ENCODE peak calls at places on chromosomes 7 and 10, in eight cellular contexts. One of them, this sample, is unnamed.

GRCh38 chr7:105652359-105652993 is 71.2 kb upstream of the EFCAB10 start:
- DNase-seq in GM12892: peak
- DNase-seq in transverse colon: peak
- DNase-seq in stomach: peak
- DNase-seq in right lobe of liver: peak
- DNase-seq in testis: peak
- DNase-seq in H54: peak
- DNase-seq in spleen: peak
- DNase-seq in this sample: peak

GRCh38 chr10:85967594-85967993 is 399.0 kb downstream of the GRID1 start:
- DNase-seq in GM12892: no peak
- DNase-seq in transverse colon: no peak
- DNase-seq in stomach: no peak
- DNase-seq in right lobe of liver: no peak
- DNase-seq in testis: no peak
- DNase-seq in H54: no peak
- DNase-seq in spleen: no peak
- DNase-seq in this sample: no peak

GRCh38 chr10:60762554-60762953 is 15.7 kb upstream of the CDK1 start:
- DNase-seq in GM12892: no peak
- DNase-seq in transverse colon: no peak
- DNase-seq in stomach: no peak
- DNase-seq in right lobe of liver: no peak
- DNase-seq in testis: no peak
- DNase-seq in H54: no peak
- DNase-seq in spleen: no peak
- DNase-seq in this sample: no peak

GRCh38 chr10:5094265-5095205 is at the start of gene AKR1C3:
- DNase-seq in GM12892: no peak
- DNase-seq in transverse colon: no peak
- DNase-seq in stomach: no peak
- DNase-seq in right lobe of liver: no peak
- DNase-seq in testis: no peak
- DNase-seq in H54: no peak
- DNase-seq in spleen: no peak
- DNase-seq in this sample: peak

GRCh38 chr7:28701731-28702130 is 256.4 kb downstream of the TRIL start:
- DNase-seq in GM12892: no peak
- DNase-seq in transverse colon: no peak
- DNase-seq in stomach: no peak
- DNase-seq in right lobe of liver: no peak
- DNase-seq in testis: no peak
- DNase-seq in H54: no peak
- DNase-seq in spleen: no peak
- DNase-seq in this sample: no peak

GRCh38 chr10:132961-133898 is 2.0 kb upstream of the ZMYND11 start:
- DNase-seq in GM12892: no peak
- DNase-seq in transverse colon: no peak
- DNase-seq in stomach: no peak
- DNase-seq in right lobe of liver: no peak
- DNase-seq in testis: no peak
- DNase-seq in H54: peak
- DNase-seq in spleen: no peak
- DNase-seq in this sample: no peak

GRCh38 chr7:135541029-135541428 is 16.7 kb upstream of the NUP205 start:
- DNase-seq in GM12892: no peak
- DNase-seq in transverse colon: no peak
- DNase-seq in stomach: no peak
- DNase-seq in right lobe of liver: no peak
- DNase-seq in testis: no peak
- DNase-seq in H54: no peak
- DNase-seq in spleen: no peak
- DNase-seq in this sample: no peak

GRCh38 chr7:88480901-88481300 is 174.2 kb upstream of the STEAP4 start:
- DNase-seq in GM12892: no peak
- DNase-seq in transverse colon: peak
- DNase-seq in stomach: no peak
- DNase-seq in right lobe of liver: no peak
- DNase-seq in testis: peak
- DNase-seq in H54: no peak
- DNase-seq in spleen: no peak
- DNase-seq in this sample: no peak

GRCh38 chr7:16318989-16319915 is 102.1 kb downstream of the CRPPA start:
- DNase-seq in GM12892: no peak
- DNase-seq in transverse colon: no peak
- DNase-seq in stomach: no peak
- DNase-seq in right lobe of liver: no peak
- DNase-seq in testis: no peak
- DNase-seq in H54: peak
- DNase-seq in spleen: no peak
- DNase-seq in this sample: no peak

GRCh38 chr7:79608005-79608404 is 154.5 kb upstream of the MAGI2 start:
- DNase-seq in GM12892: no peak
- DNase-seq in transverse colon: no peak
- DNase-seq in stomach: no peak
- DNase-seq in right lobe of liver: no peak
- DNase-seq in testis: no peak
- DNase-seq in H54: no peak
- DNase-seq in spleen: no peak
- DNase-seq in this sample: no peak

DNA sequence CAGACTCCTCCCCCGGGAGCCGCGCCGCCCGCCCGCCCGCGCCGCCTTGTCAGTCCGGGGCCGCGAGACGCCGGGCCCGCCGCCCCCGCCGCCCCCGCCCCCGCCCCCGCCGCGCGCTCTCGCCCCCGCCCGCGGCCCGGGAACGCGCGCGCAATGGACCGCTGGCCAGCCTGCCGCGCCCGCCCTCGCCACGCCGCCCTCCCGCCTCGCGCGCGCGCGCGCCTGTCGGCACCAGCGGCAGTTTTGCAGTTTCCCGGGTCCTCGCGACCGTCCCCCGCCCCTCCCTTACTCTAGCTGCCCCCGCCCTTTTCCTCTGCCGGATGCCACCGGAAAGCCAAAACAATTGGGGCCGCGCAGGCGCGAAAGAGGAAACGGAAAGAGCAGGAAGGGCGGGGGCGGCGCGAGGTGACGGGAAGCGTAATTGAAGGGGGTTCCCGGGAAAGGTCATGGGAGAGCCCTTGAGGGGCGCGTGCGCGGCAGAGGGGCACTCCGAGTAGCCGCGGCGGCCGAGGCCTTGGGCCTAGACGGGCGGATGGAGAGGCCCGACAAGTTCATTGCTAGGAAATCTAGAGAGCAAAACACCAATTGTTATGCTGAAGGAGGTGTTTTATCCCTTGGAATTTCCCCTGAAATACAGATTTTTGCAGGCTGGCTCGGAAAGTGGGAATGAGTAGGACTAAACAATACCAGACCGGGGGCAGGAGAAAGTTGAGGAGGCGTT is 400 bp upstream of the KBTBD2 start:
- DNase-seq in GM12892: peak
- DNase-seq in transverse colon: peak
- DNase-seq in stomach: peak
- DNase-seq in right lobe of liver: peak
- DNase-seq in testis: peak
- DNase-seq in H54: peak
- DNase-seq in spleen: peak
- DNase-seq in this sample: peak
- TF ChIP-seq POLR2A in GM12892: peak
- TF ChIP-seq POLR2A in transverse colon: peak
- TF ChIP-seq POLR2A in stomach: peak
- TF ChIP-seq POLR2A in right lobe of liver: peak
- TF ChIP-seq POLR2A in testis: no peak
- TF ChIP-seq POLR2A in H54: peak
- TF ChIP-seq POLR2A in spleen: no peak
- TF ChIP-seq POLR2A in this sample: peak

DNA sequence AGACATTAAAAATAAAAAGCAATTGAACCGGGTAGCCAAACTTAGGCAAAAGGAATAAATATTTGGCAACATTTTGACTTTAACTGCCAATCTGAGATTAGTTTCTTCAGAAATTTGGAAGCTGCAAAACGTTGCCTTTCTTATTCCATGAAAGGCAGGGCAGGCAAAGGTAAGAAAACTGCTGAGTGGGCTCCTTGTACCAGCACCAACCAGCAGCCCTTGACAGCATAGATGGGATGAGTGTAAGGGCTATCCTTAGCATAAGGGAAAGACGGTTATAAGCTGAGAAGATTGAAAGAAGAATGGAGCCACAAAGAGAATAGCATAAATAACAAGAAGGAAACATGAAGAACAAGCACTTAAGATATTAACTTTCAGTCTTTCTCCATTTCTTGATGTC is 28.6 kb downstream of the AP3M1 start:
- DNase-seq in GM12892: no peak
- DNase-seq in transverse colon: no peak
- DNase-seq in stomach: no peak
- DNase-seq in right lobe of liver: no peak
- DNase-seq in testis: no peak
- DNase-seq in H54: no peak
- DNase-seq in spleen: no peak
- DNase-seq in this sample: no peak
- TF ChIP-seq POLR2A in GM12892: no peak
- TF ChIP-seq POLR2A in transverse colon: no peak
- TF ChIP-seq POLR2A in stomach: no peak
- TF ChIP-seq POLR2A in right lobe of liver: no peak
- TF ChIP-seq POLR2A in testis: no peak
- TF ChIP-seq POLR2A in H54: no peak
- TF ChIP-seq POLR2A in spleen: no peak
- TF ChIP-seq POLR2A in this sample: no peak

GRCh38 chr10:102916173-102916572 is 1.9 kb upstream of the CNNM2 start:
- DNase-seq in GM12892: no peak
- DNase-seq in transverse colon: no peak
- DNase-seq in stomach: no peak
- DNase-seq in right lobe of liver: no peak
- DNase-seq in testis: no peak
- DNase-seq in H54: no peak
- DNase-seq in spleen: no peak
- DNase-seq in this sample: no peak

GRCh38 chr10:102919237-102919959 is 1.3 kb downstream of the CNNM2 start:
- DNase-seq in GM12892: no peak
- DNase-seq in transverse colon: peak
- DNase-seq in stomach: peak
- DNase-seq in right lobe of liver: peak
- DNase-seq in testis: peak
- DNase-seq in H54: no peak
- DNase-seq in spleen: peak
- DNase-seq in this sample: peak

GRCh38 chr10:102918817-102919236 is 733 bp downstream of the CNNM2 start:
- DNase-seq in GM12892: peak
- DNase-seq in transverse colon: peak
- DNase-seq in stomach: no peak
- DNase-seq in right lobe of liver: peak
- DNase-seq in testis: peak
- DNase-seq in H54: no peak
- DNase-seq in spleen: peak
- DNase-seq in this sample: peak

GRCh38 chr10:102917962-102918816 is at the start of gene CNNM2:
- DNase-seq in GM12892: peak
- DNase-seq in transverse colon: peak
- DNase-seq in stomach: peak
- DNase-seq in right lobe of liver: peak
- DNase-seq in testis: peak
- DNase-seq in H54: peak
- DNase-seq in spleen: peak
- DNase-seq in this sample: peak

GRCh38 chr10:102917314-102917961 is 656 bp upstream of the CNNM2 start:
- DNase-seq in GM12892: peak
- DNase-seq in transverse colon: peak
- DNase-seq in stomach: peak
- DNase-seq in right lobe of liver: peak
- DNase-seq in testis: peak
- DNase-seq in H54: peak
- DNase-seq in spleen: peak
- DNase-seq in this sample: peak
- TF ChIP-seq POLR2A in GM12892: no peak
- TF ChIP-seq POLR2A in transverse colon: no peak
- TF ChIP-seq POLR2A in stomach: no peak
- TF ChIP-seq POLR2A in right lobe of liver: peak
- TF ChIP-seq POLR2A in testis: no peak
- TF ChIP-seq POLR2A in H54: no peak
- TF ChIP-seq POLR2A in spleen: no peak
- TF ChIP-seq POLR2A in this sample: no peak

GRCh38 chr10:125159932-125160855 is at the start of gene CTBP2:
- DNase-seq in GM12892: no peak
- DNase-seq in transverse colon: peak
- DNase-seq in stomach: peak
- DNase-seq in right lobe of liver: peak
- DNase-seq in testis: peak
- DNase-seq in H54: peak
- DNase-seq in spleen: peak
- DNase-seq in this sample: peak
- TF ChIP-seq POLR2A in GM12892: no peak
- TF ChIP-seq POLR2A in transverse colon: no peak
- TF ChIP-seq POLR2A in stomach: no peak
- TF ChIP-seq POLR2A in right lobe of liver: no peak
- TF ChIP-seq POLR2A in testis: no peak
- TF ChIP-seq POLR2A in H54: peak
- TF ChIP-seq POLR2A in spleen: no peak
- TF ChIP-seq POLR2A in this sample: no peak

GRCh38 chr10:32149257-32149955 is 93.2 kb upstream of the KIF5B start:
- DNase-seq in GM12892: peak
- DNase-seq in transverse colon: peak
- DNase-seq in stomach: peak
- DNase-seq in right lobe of liver: no peak
- DNase-seq in testis: no peak
- DNase-seq in H54: peak
- DNase-seq in spleen: no peak
- DNase-seq in this sample: no peak
- TF ChIP-seq POLR2A in GM12892: no peak
- TF ChIP-seq POLR2A in transverse colon: no peak
- TF ChIP-seq POLR2A in stomach: no peak
- TF ChIP-seq POLR2A in right lobe of liver: no peak
- TF ChIP-seq POLR2A in testis: no peak
- TF ChIP-seq POLR2A in H54: no peak
- TF ChIP-seq POLR2A in spleen: no peak
- TF ChIP-seq POLR2A in this sample: no peak

GRCh38 chr10:46028584-46029570 is 1.5 kb downstream of the NCOA4 start:
- DNase-seq in GM12892: no peak
- DNase-seq in transverse colon: peak
- DNase-seq in stomach: no peak
- DNase-seq in right lobe of liver: no peak
- DNase-seq in testis: no peak
- DNase-seq in H54: peak
- DNase-seq in spleen: no peak
- DNase-seq in this sample: peak
- TF ChIP-seq POLR2A in GM12892: no peak
- TF ChIP-seq POLR2A in transverse colon: no peak
- TF ChIP-seq POLR2A in stomach: no peak
- TF ChIP-seq POLR2A in right lobe of liver: peak
- TF ChIP-seq POLR2A in testis: no peak
- TF ChIP-seq POLR2A in H54: no peak
- TF ChIP-seq POLR2A in spleen: no peak
- TF ChIP-seq POLR2A in this sample: no peak